ENCODE peak calls at places on chromosomes 3 and 15, in five cellular contexts. H, Q, P, O and J are unnamed samples.

GRCh38 chr3:158091526-158091925 is 14.7 kb downstream of the SHOX2 start:
- DNase-seq in H (no peak), Q (no peak), P (peak), O (no peak), J (no peak)

GRCh38 chr3:53161820-53162671 is 1.0 kb downstream of the PRKCD start:
- DNase-seq in H (peak), Q (peak), P (peak), O (peak), J (no peak)

GRCh38 chr3:113231827-113232253 is 20.5 kb downstream of the BOC start:
- DNase-seq in H (peak), Q (no peak), P (peak), O (no peak), J (no peak)

GRCh38 chr3:55639886-55640765 is 153.0 kb upstream of the WNT5A start:
- DNase-seq in H (no peak), Q (no peak), P (no peak), O (no peak), J (no peak)

GRCh38 chr15:23869391-23869790 is 182.3 kb upstream of the NDN start:
- DNase-seq in H (peak), Q (no peak), P (no peak), O (peak), J (no peak)

GRCh38 chr15:76267077-76267476 is 44.2 kb downstream of the ETFA start:
- DNase-seq in H (no peak), Q (peak), P (no peak), O (no peak), J (no peak)

GRCh38 chr3:186108106-186108940 is 566 bp downstream of the ETV5 start:
- DNase-seq in H (peak), Q (peak), P (peak), O (peak), J (no peak)

GRCh38 chr3:115401891-115402501 is 221.3 kb upstream of the GAP43 start:
- DNase-seq in H (peak), Q (no peak), P (peak), O (no peak), J (no peak)

GRCh38 chr15:71203573-71204444 is 88.5 kb downstream of the THSD4 start:
- DNase-seq in H (peak), Q (no peak), P (peak), O (no peak), J (peak)

GRCh38 chr3:150083653-150084037 is 113.0 kb upstream of the PFN2 start:
- DNase-seq in H (peak), Q (no peak), P (peak), O (no peak), J (no peak)

GRCh38 chr15:95105229-95105628 is 873.9 kb downstream of the MCTP2 start:
- DNase-seq in H (peak), Q (no peak), P (peak), O (no peak), J (no peak)

GRCh38 chr3:17469520-17469919 is 272.9 kb downstream of the TBC1D5 start:
- DNase-seq in H (peak), Q (no peak), P (peak), O (no peak), J (no peak)

GRCh38 chr3:138942861-138943623 is 3.9 kb downstream of the FOXL2 start:
- DNase-seq in H (no peak), Q (no peak), P (no peak), O (peak), J (no peak)

GRCh38 chr15:58438956-58439355 is 7.2 kb downstream of the LIPC start:
- DNase-seq in H (peak), Q (peak), P (peak), O (peak), J (no peak)

GRCh38 chr3:74273091-74273490 is 341.4 kb downstream of the CNTN3 start:
- DNase-seq in H (peak), Q (no peak), P (peak), O (no peak), J (no peak)

GRCh38 chr3:156297582-156297981 is 177.2 kb downstream of the KCNAB1 start:
- DNase-seq in H (no peak), Q (no peak), P (no peak), O (no peak), J (no peak)

GRCh38 chr3:134333522-134334181 is 40.6 kb downstream of the AMOTL2 start:
- DNase-seq in H (peak), Q (no peak), P (no peak), O (no peak), J (no peak)

GRCh38 chr3:129304141-129304540 is 25.5 kb downstream of the HMCES start:
- DNase-seq in H (no peak), Q (no peak), P (no peak), O (no peak), J (no peak)

GRCh38 chr3:172522871-172523818 is at the start of gene TNFSF10:
- DNase-seq in H (no peak), Q (peak), P (peak), O (no peak), J (no peak)

GRCh38 chr3:191239439-191240035 is 40.5 kb downstream of the OSTN start:
- DNase-seq in H (no peak), Q (no peak), P (no peak), O (no peak), J (no peak)

GRCh38 chr15:75354454-75354853 is 7.6 kb downstream of the NEIL1 start:
- DNase-seq in H (no peak), Q (no peak), P (no peak), O (no peak), J (no peak)

GRCh38 chr3:80445641-80446040 is 677.8 kb upstream of the ROBO1 start:
- DNase-seq in H (no peak), Q (no peak), P (no peak), O (no peak), J (no peak)

GRCh38 chr15:83285284-83285978 is 967 bp upstream of the BNC1 start:
- DNase-seq in H (no peak), Q (no peak), P (no peak), O (no peak), J (no peak)

GRCh38 chr3:144380832-144381231 is 409.2 kb downstream of the DIPK2A start:
- DNase-seq in H (no peak), Q (no peak), P (no peak), O (no peak), J (no peak)

GRCh38 chr3:189588061-189588817 is 43.0 kb upstream of the TP63 start:
- DNase-seq in H (peak), Q (no peak), P (peak), O (no peak), J (peak)

GRCh38 chr3:186414735-186415419 is 52.8 kb upstream of the DGKG start:
- DNase-seq in H (peak), Q (no peak), P (peak), O (no peak), J (peak)

GRCh38 chr3:10021856-10022775 is 4.1 kb upstream of the FANCD2 start:
- DNase-seq in H (no peak), Q (no peak), P (no peak), O (no peak), J (no peak)

GRCh38 chr15:58260186-58260910 is 122.2 kb downstream of the AQP9 start:
- DNase-seq in H (no peak), Q (no peak), P (peak), O (no peak), J (no peak)

GRCh38 chr3:127701281-127701792 is 28.6 kb downstream of the ABTB1 start:
- DNase-seq in H (no peak), Q (no peak), P (no peak), O (no peak), J (no peak)

GRCh38 chr15:41276821-41277220 is 45.8 kb downstream of the CHP1 start:
- DNase-seq in H (no peak), Q (no peak), P (no peak), O (no peak), J (no peak)